ENCODE peak calls at places on chromosome 19, in four cellular contexts. One of them, this sample, is unnamed.

GRCh38 chr19:41918095-41918494 is 10.2 kb downstream of the ERFL start:
- DNase-seq in heart left ventricle: no peak
- DNase-seq in cardiac muscle cell: no peak
- DNase-seq in adrenal gland: no peak
- DNase-seq in this sample: no peak

GRCh38 chr19:49787746-49788145 is 20.9 kb downstream of the AP2A1 start:
- DNase-seq in heart left ventricle: no peak
- DNase-seq in cardiac muscle cell: no peak
- DNase-seq in adrenal gland: no peak
- DNase-seq in this sample: no peak

GRCh38 chr19:41944336-41944735 is 14.8 kb downstream of the RABAC1 start:
- DNase-seq in adrenal gland: no peak
- DNase-seq in cardiac muscle cell: no peak
- DNase-seq in heart left ventricle: no peak
- DNase-seq in this sample: no peak

GRCh38 chr19:4278926-4279529 is at the start of gene SHD:
- DNase-seq in adrenal gland: no peak
- DNase-seq in cardiac muscle cell: peak; percentile 71
- DNase-seq in heart left ventricle: no peak
- DNase-seq in this sample: no peak

GRCh38 chr19:56309511-56310185 is 5.0 kb downstream of the ZSCAN5A start:
- DNase-seq in cardiac muscle cell: peak; percentile 62
- DNase-seq in adrenal gland: peak; percentile 64
- DNase-seq in heart left ventricle: peak; percentile 30
- DNase-seq in this sample: peak; percentile 44

GRCh38 chr19:54137913-54138776 is 583 bp downstream of the CNOT3 start:
- DNase-seq in adrenal gland: no peak
- DNase-seq in heart left ventricle: no peak
- DNase-seq in cardiac muscle cell: peak; percentile 37
- DNase-seq in this sample: no peak

GRCh38 chr19:5113633-5114586 is 145.0 kb downstream of the KDM4B start:
- DNase-seq in cardiac muscle cell: no peak
- DNase-seq in heart left ventricle: peak; percentile 42
- DNase-seq in adrenal gland: no peak
- DNase-seq in this sample: no peak

GRCh38 chr19:883661-884211 is 9.3 kb downstream of the MED16 start:
- DNase-seq in adrenal gland: no peak
- DNase-seq in cardiac muscle cell: no peak
- DNase-seq in heart left ventricle: no peak
- DNase-seq in this sample: no peak

GRCh38 chr19:8123683-8124082 is 25.7 kb downstream of the FBN3 start:
- DNase-seq in cardiac muscle cell: no peak
- DNase-seq in adrenal gland: no peak
- DNase-seq in heart left ventricle: no peak
- DNase-seq in this sample: no peak

GRCh38 chr19:10255358-10255757 is 3.3 kb downstream of the MRPL4 start:
- DNase-seq in adrenal gland: no peak
- DNase-seq in heart left ventricle: no peak
- DNase-seq in cardiac muscle cell: no peak
- DNase-seq in this sample: no peak

GRCh38 chr19:3253270-3253669 is 28.8 kb downstream of the CELF5 start:
- DNase-seq in heart left ventricle: no peak
- DNase-seq in adrenal gland: no peak
- DNase-seq in cardiac muscle cell: no peak
- DNase-seq in this sample: no peak

GRCh38 chr19:55197531-55197930 is 11.8 kb downstream of the PTPRH start:
- DNase-seq in heart left ventricle: no peak
- DNase-seq in adrenal gland: no peak
- DNase-seq in cardiac muscle cell: no peak
- DNase-seq in this sample: no peak

GRCh38 chr19:53875602-53876340 is 6.2 kb upstream of the PRKCG start:
- DNase-seq in adrenal gland: no peak
- DNase-seq in heart left ventricle: no peak
- DNase-seq in cardiac muscle cell: no peak
- DNase-seq in this sample: no peak

GRCh38 chr19:5271145-5271544 is 69.5 kb downstream of the PTPRS start:
- DNase-seq in adrenal gland: no peak
- DNase-seq in heart left ventricle: no peak
- DNase-seq in cardiac muscle cell: no peak
- DNase-seq in this sample: no peak

GRCh38 chr19:4357095-4357797 is 13.9 kb downstream of the MPND start:
- DNase-seq in heart left ventricle: no peak
- DNase-seq in cardiac muscle cell: no peak
- DNase-seq in adrenal gland: no peak
- DNase-seq in this sample: no peak

GRCh38 chr19:51702103-51702753 is 9.1 kb downstream of the SPACA6 start:
- DNase-seq in heart left ventricle: peak; percentile 76
- DNase-seq in cardiac muscle cell: peak; percentile 65
- DNase-seq in adrenal gland: peak; percentile 92
- DNase-seq in this sample: peak; percentile 24

GRCh38 chr19:48659768-48660167 is 13.0 kb downstream of the NTN5 start:
- DNase-seq in heart left ventricle: no peak
- DNase-seq in cardiac muscle cell: no peak
- DNase-seq in adrenal gland: peak; percentile 59
- DNase-seq in this sample: no peak

GRCh38 chr19:56132316-56132822 is 8.7 kb upstream of the ZNF444 start:
- DNase-seq in heart left ventricle: no peak
- DNase-seq in cardiac muscle cell: peak; percentile 72
- DNase-seq in adrenal gland: no peak
- DNase-seq in this sample: no peak

GRCh38 chr19:10751109-10751972 is 33.5 kb downstream of the DNM2 start:
- DNase-seq in heart left ventricle: peak; percentile 52
- DNase-seq in cardiac muscle cell: no peak
- DNase-seq in adrenal gland: peak; percentile 50
- DNase-seq in this sample: no peak

GRCh38 chr19:6721773-6722172 is 1.3 kb upstream of the C3 start:
- DNase-seq in heart left ventricle: no peak
- DNase-seq in cardiac muscle cell: no peak
- DNase-seq in adrenal gland: no peak
- DNase-seq in this sample: no peak

GRCh38 chr19:34261335-34262109 is 7.2 kb downstream of the GARRE1 start:
- DNase-seq in cardiac muscle cell: peak; percentile 25
- DNase-seq in heart left ventricle: no peak
- DNase-seq in adrenal gland: no peak
- DNase-seq in this sample: no peak

GRCh38 chr19:6204212-6204611 is 68.7 kb downstream of the ACSBG2 start:
- DNase-seq in heart left ventricle: no peak
- DNase-seq in adrenal gland: no peak
- DNase-seq in cardiac muscle cell: no peak
- DNase-seq in this sample: no peak

GRCh38 chr19:10593820-10594637 is 6.9 kb upstream of the AP1M2 start:
- DNase-seq in heart left ventricle: no peak
- DNase-seq in adrenal gland: peak; percentile 65
- DNase-seq in cardiac muscle cell: no peak
- DNase-seq in this sample: no peak

GRCh38 chr19:48629599-48630288 is 7.4 kb downstream of the DBP start:
- DNase-seq in heart left ventricle: peak; percentile 42
- DNase-seq in adrenal gland: peak; percentile 95
- DNase-seq in cardiac muscle cell: peak; percentile 46
- DNase-seq in this sample: no peak

GRCh38 chr19:52095172-52096014 is at the start of gene ZNF841:
- DNase-seq in heart left ventricle: peak; percentile 97
- DNase-seq in cardiac muscle cell: peak; percentile 91
- DNase-seq in adrenal gland: peak; percentile 97
- DNase-seq in this sample: peak; percentile 77

GRCh38 chr19:41264581-41265375 is 606 bp downstream of the HNRNPUL1 start:
- DNase-seq in adrenal gland: peak; percentile 76
- DNase-seq in heart left ventricle: peak; percentile 64
- DNase-seq in cardiac muscle cell: peak; percentile 53
- DNase-seq in this sample: peak; percentile 57

GRCh38 chr19:1449467-1450442 is at the start of gene APC2:
- DNase-seq in cardiac muscle cell: peak; percentile 57
- DNase-seq in heart left ventricle: no peak
- DNase-seq in adrenal gland: no peak
- DNase-seq in this sample: peak; percentile 31

DNA sequence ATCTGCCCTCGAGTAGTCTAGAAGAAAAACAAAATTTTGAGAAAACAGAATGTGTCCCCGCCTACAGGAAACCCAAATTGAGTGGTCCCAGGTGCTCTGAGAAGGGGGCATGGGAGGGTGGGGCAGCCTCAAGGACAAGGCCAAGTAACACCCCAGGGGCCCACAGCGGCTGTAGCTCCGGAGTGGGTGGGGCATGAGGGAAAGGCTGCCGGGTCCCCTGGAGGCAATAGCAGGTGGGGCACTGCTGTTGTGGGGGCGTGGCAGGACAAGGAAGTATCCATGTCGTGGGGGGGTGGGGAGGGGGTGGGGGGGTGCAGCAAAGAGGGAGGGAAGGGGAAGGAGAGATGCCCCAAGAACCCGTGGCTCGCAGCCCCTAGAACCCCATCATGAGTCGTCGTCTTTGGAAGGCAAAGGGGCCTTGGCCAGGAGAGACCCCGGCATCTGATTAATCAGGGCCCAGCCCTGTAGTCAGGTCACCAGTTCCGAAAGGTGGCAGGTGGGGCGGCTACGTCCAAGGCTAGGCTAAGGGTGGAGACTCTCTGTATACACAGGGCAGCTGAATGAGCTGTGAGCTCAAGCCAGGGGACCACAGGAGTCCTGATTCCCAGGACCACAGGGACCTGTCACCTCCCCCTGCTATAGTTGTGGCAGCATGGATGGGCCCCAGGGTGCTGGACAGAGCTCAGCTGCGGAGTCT is 7.5 kb upstream of the ISYNA1 start:
- DNase-seq in adrenal gland: no peak
- DNase-seq in cardiac muscle cell: no peak
- DNase-seq in heart left ventricle: no peak
- DNase-seq in this sample: no peak
- H3K4me1 ChIP-seq in adrenal gland: no peaks in the 10 kb centered on the region
- H3K4me1 ChIP-seq in cardiac muscle cell: peaks cover 10% of the 10 kb centered on the region
- H3K4me1 ChIP-seq in heart left ventricle: no peaks in the 10 kb centered on the region
- H3K4me1 ChIP-seq in this sample: peaks cover 20% of the 10 kb centered on the region

DNA sequence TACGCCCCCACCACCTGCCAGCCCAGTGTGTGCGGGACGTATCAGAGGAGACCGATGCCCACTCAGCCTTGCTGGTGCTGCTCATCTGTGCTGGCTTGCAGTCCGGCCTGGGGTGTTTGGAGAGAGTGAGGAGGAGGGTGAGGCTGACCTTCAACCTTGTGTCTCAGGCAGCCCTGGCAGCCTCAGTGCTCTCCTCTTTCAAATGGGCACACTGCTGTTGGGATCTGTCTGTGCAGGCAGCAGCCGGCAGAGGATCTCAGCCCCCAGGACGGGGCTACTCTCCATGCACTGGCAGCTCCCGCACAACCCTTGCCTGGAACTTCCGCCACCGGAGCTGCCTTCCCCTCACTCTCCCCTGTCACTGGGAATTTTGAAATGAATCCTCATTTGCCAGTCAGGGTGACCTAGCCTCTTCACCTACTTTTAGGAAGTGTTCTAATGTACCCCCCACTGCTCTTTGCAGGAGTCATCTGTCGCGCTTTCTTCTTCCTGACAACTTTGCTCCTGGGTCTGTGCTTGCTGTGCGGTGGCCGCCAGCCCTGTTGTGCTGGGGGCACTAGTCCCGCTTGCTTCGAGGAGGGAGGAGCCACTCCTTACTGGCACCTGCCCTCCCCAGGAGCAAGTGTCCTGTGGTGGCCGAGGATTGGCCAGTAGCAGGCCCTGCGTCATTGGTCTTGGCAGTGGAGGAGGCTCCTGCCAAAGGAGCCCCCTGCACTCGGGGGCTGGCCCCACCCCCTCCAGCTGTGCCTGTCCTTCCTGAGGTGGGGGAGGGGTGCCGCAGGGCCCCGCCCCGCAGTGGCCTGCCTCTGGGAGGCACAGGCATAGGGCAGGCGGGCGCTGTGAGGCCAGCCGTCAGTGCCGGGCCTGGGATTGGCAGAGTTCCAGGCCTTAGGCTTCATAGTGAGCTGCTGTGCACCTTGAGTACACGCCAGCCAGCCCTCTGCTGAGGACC is 53.4 kb downstream of the TSSK6 start:
- DNase-seq in heart left ventricle: peak; percentile 70
- DNase-seq in cardiac muscle cell: peak; percentile 96
- DNase-seq in adrenal gland: peak; percentile 90
- DNase-seq in this sample: no peak
- H3K4me1 ChIP-seq in heart left ventricle: peaks cover 80% of the 10 kb centered on the region
- H3K4me1 ChIP-seq in cardiac muscle cell: peaks cover 49% of the 10 kb centered on the region
- H3K4me1 ChIP-seq in adrenal gland: peaks cover 71% of the 10 kb centered on the region
- H3K4me1 ChIP-seq in this sample: peaks cover 80% of the 10 kb centered on the region

GRCh38 chr19:16457195-16457953 is 14.4 kb downstream of the EPS15L1 start:
- DNase-seq in cardiac muscle cell: peak; percentile 14
- DNase-seq in adrenal gland: no peak
- DNase-seq in heart left ventricle: peak; percentile 45
- DNase-seq in this sample: no peak
- H3K4me1 ChIP-seq in cardiac muscle cell: peaks cover 38% of the 10 kb centered on the region
- H3K4me1 ChIP-seq in adrenal gland: peaks cover 53% of the 10 kb centered on the region
- H3K4me1 ChIP-seq in heart left ventricle: peaks cover 54% of the 10 kb centered on the region
- H3K4me1 ChIP-seq in this sample: peaks cover 19% of the 10 kb centered on the region

GRCh38 chr19:16603090-16603489 is 24.9 kb downstream of the MED26 start:
- DNase-seq in adrenal gland: no peak
- DNase-seq in heart left ventricle: no peak
- DNase-seq in cardiac muscle cell: no peak
- DNase-seq in this sample: no peak

GRCh38 chr19:16601378-16602052 is 26.5 kb downstream of the MED26 start:
- DNase-seq in heart left ventricle: no peak
- DNase-seq in adrenal gland: peak; percentile 68
- DNase-seq in cardiac muscle cell: no peak
- DNase-seq in this sample: no peak

GRCh38 chr19:16600824-16601223 is 27.2 kb downstream of the MED26 start:
- DNase-seq in cardiac muscle cell: no peak
- DNase-seq in heart left ventricle: no peak
- DNase-seq in adrenal gland: no peak
- DNase-seq in this sample: no peak

GRCh38 chr19:16598848-16599247 is 26.6 kb upstream of the SLC35E1 start:
- DNase-seq in cardiac muscle cell: peak; percentile 57
- DNase-seq in adrenal gland: no peak
- DNase-seq in heart left ventricle: no peak
- DNase-seq in this sample: no peak

DNA sequence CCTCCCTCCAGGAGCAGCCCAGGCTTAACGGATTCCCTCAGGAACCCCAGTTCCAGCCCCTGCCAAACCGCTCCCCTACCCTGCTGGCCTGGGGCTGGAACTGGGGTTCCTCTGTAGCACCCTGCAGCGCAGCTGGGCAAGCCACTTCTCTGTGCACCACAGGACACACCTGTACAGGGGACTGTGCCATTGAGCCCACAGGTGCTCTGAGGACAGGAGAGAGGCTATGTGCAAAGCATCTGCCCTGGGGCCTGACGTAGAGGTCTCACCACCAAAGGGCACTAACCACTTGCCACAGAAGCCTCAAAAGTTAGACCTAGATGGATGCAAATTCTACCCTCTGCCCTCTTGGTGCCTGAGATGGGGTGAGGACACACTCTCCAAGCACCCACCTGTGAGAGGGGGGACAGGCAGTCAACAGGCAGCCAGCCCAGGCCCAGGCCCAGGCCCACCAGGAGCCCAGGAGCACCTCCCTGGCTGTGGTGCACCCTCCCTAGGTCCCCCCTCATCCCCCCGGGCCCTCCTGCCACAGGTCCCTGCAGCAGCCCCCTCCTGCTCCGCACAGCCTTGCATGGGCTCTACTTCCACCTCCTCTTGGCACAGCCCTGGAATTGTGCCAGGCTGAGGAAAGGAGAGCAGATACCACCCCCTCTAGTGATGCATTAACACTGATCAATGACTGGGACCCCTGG is 27.6 kb upstream of the SLC35E1 start:
- DNase-seq in cardiac muscle cell: no peak
- DNase-seq in adrenal gland: no peak
- DNase-seq in heart left ventricle: no peak
- DNase-seq in this sample: no peak
- H3K4me1 ChIP-seq in cardiac muscle cell: peaks cover 16% of the 10 kb centered on the region
- H3K4me1 ChIP-seq in adrenal gland: peaks cover 36% of the 10 kb centered on the region
- H3K4me1 ChIP-seq in heart left ventricle: peaks cover 28% of the 10 kb centered on the region
- H3K4me1 ChIP-seq in this sample: peaks cover 29% of the 10 kb centered on the region

This sample was measured in CD4-positive, alpha-beta memory T cell.